ENCODE peak calls at places on chromosomes 11 and 22, in six cellular contexts. K is IMR-90, P is H1, C is mesenchymal stem cell, T is neuronal stem cell, G is mesendoderm. A is an unnamed sample.

GRCh38 chr22:43042101-43042780 is 27.3 kb upstream of the PACSIN2 start:
- DNase-seq in K (peak), P (no peak), C (no peak), T (no peak), G (no peak), A (no peak)

GRCh38 chr11:72975778-72976520 is 161.7 kb downstream of the ATG16L2 start:
- DNase-seq in K (peak), P (no peak), C (peak), T (no peak), G (no peak), A (no peak)

GRCh38 chr11:128157423-128158298 is 429.7 kb downstream of the ETS1 start:
- DNase-seq in K (peak), P (no peak), C (peak), T (peak), G (peak), A (peak)

GRCh38 chr11:110833033-110833484 is 120.8 kb upstream of the ARHGAP20 start:
- DNase-seq in K (peak), P (no peak), C (peak), T (no peak), G (no peak), A (no peak)

GRCh38 chr11:133318221-133318620 is 214.1 kb downstream of the OPCML start:
- DNase-seq in K (no peak), P (no peak), C (no peak), T (no peak), G (peak), A (peak)

GRCh38 chr11:68757711-68758110 is 6.4 kb upstream of the TESMIN start:
- DNase-seq in K (no peak), P (no peak), C (no peak), T (no peak), G (no peak), A (no peak)

GRCh38 chr11:119680899-119681370 is 48.1 kb downstream of the NECTIN1 start:
- DNase-seq in K (peak), P (no peak), C (no peak), T (no peak), G (no peak), A (no peak)

GRCh38 chr11:14764899-14765527 is 121.4 kb downstream of the PDE3B start:
- DNase-seq in K (peak), P (no peak), C (peak), T (no peak), G (no peak), A (no peak)

GRCh38 chr22:39289445-39290247 is 29.8 kb downstream of the RPL3 start:
- DNase-seq in K (no peak), P (no peak), C (no peak), T (no peak), G (no peak), A (peak)

GRCh38 chr11:110026823-110027626 is 66.2 kb upstream of the ZC3H12C start:
- DNase-seq in K (peak), P (no peak), C (no peak), T (no peak), G (no peak), A (no peak)

GRCh38 chr22:29313126-29314071 is 2.1 kb downstream of the RASL10A start:
- DNase-seq in K (no peak), P (peak), C (peak), T (no peak), G (peak), A (peak)

GRCh38 chr22:49026476-49027121 is 801.1 kb downstream of the BRD1 start:
- DNase-seq in K (no peak), P (no peak), C (no peak), T (no peak), G (peak), A (peak)

GRCh38 chr22:48926663-48927062 is 901.0 kb downstream of the BRD1 start:
- DNase-seq in K (no peak), P (no peak), C (no peak), T (no peak), G (no peak), A (no peak)

GRCh38 chr11:118274184-118274583 is 10.1 kb upstream of the MPZL2 start:
- DNase-seq in K (no peak), P (no peak), C (no peak), T (no peak), G (no peak), A (no peak)

GRCh38 chr11:43649501-43649900 is 31.0 kb upstream of the HSD17B12 start:
- DNase-seq in K (no peak), P (no peak), C (no peak), T (no peak), G (peak), A (no peak)

GRCh38 chr11:112175596-112175947 is 260 bp downstream of the BCO2 start:
- DNase-seq in K (no peak), P (no peak), C (no peak), T (no peak), G (no peak), A (no peak)

GRCh38 chr11:133386262-133386661 is 146.0 kb downstream of the OPCML start:
- DNase-seq in K (no peak), P (no peak), C (no peak), T (no peak), G (no peak), A (no peak)

GRCh38 chr11:27912916-27913315 is 195.0 kb downstream of the KIF18A start:
- DNase-seq in K (peak), P (no peak), C (peak), T (no peak), G (no peak), A (no peak)

GRCh38 chr22:41217553-41218157 is 12.5 kb downstream of the L3MBTL2 start:
- DNase-seq in K (peak), P (no peak), C (peak), T (no peak), G (peak), A (peak)

GRCh38 chr11:44684886-44685285 is 41.9 kb upstream of the TSPAN18 start:
- DNase-seq in K (no peak), P (no peak), C (no peak), T (no peak), G (no peak), A (no peak)

GRCh38 chr11:101835465-101836063 is 79.2 kb upstream of the CEP126 start:
- DNase-seq in K (peak), P (no peak), C (no peak), T (no peak), G (no peak), A (no peak)

GRCh38 chr22:42964994-42965699 is 49.8 kb downstream of the PACSIN2 start:
- DNase-seq in K (peak), P (no peak), C (peak), T (no peak), G (peak), A (peak)

DNA sequence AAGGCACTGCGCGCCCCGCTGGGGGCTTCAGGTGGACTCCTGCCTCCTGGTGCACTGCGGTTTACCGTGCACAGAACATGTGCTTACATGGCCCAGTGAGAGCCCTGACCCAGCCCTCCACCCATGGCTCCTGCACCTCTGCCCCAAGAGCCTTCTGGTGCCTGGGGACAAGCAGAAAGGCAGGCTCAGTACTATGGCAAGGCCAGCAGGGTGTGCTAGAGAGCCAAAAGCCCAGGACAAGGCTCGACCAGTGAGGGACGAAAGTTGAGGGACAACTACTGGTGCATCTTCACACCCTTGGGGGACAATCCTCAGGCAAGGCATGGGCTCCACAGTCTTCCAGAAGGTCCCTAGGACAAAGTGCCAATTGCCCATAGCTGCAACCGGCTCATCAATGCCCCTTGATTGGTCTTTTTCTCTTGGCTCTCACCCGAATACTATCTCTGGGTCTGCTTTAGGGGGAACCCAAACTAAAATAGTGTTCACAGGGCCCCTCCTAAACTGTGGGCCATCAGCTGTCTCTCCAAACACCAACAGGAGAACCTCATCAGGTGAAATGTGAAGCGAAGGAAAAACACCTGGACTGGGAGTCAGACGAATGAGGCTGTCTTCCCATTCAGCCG is 13.5 kb downstream of the PGA5 start:
- DNase-seq in K (peak), P (peak), C (peak), T (peak), G (peak), A (peak)
- H2BK15ac ChIP-seq in K (no peak), P (no peak), C (no peak), T (no peak), G (no peak), A (no peak)

GRCh38 chr22:19740586-19740985 is 17.2 kb downstream of the GP1BB start:
- DNase-seq in K (no peak), P (no peak), C (no peak), T (no peak), G (no peak), A (no peak)

GRCh38 chr22:19742160-19743066 is 18.2 kb upstream of the TBX1 start:
- DNase-seq in K (no peak), P (no peak), C (no peak), T (no peak), G (no peak), A (no peak)

GRCh38 chr22:19739911-19740449 is 16.6 kb downstream of the GP1BB start:
- DNase-seq in K (no peak), P (no peak), C (no peak), T (no peak), G (no peak), A (no peak)

GRCh38 chr22:19739448-19739895 is 16.1 kb downstream of the GP1BB start:
- DNase-seq in K (no peak), P (no peak), C (no peak), T (no peak), G (no peak), A (no peak)

DNA sequence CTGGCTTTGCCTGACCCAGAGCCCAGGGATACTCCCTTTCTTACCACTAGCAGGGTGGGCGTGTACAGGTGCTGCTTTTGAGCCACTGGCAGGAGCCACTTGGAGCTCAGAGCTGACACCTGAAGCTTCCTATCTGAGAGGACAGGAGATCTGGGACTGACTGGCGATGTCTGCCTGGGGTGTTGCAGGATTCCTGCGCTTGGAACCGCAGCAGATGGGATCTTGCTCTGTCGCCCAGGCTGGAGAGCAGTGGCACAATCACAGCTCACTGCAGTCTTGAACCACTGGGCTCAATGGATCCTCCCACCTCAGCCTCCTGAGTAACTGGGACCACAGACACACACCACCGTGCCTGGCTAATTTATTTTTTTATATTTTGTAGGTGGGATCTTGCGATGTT is 17.7 kb downstream of the GP1BB start:
- DNase-seq in K (no peak), P (no peak), C (no peak), T (no peak), G (no peak), A (no peak)
- H2BK15ac ChIP-seq in K (no peak), P (no peak), C (no peak), T (peak), G (no peak), A (no peak)

GRCh38 chr11:78210000-78210608 is 21.4 kb downstream of the USP35 start:
- DNase-seq in K (no peak), P (no peak), C (no peak), T (no peak), G (no peak), A (no peak)
- H2BK15ac ChIP-seq in K (no peak), P (no peak), C (no peak), T (no peak), G (no peak), A (no peak)

GRCh38 chr11:45993438-45994064 is 71.1 kb downstream of the LARGE2 start:
- DNase-seq in K (no peak), P (no peak), C (no peak), T (no peak), G (no peak), A (no peak)
- H2BK15ac ChIP-seq in K (no peak), P (no peak), C (peak), T (no peak), G (no peak), A (no peak)

DNA sequence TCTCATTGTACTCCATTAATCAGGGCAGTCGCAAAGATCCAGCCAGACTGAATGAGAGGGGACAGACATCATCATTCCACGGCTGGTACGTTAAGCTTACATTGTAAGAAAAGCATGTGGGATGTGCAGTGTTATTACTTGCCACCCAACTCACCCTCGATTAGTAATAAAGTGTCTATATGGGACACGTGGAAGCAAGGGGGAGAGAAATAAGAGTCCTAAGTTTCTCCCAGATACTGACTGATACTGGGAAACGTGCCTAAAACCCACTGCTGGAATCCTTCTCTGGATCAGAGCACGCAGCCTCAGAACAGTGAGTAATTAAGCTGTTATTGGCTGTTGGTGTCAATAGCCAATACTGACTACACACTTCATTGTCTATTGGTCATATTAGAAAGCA is 537.7 kb upstream of the B3GAT1 start:
- DNase-seq in K (peak), P (no peak), C (no peak), T (no peak), G (no peak), A (no peak)
- H2BK15ac ChIP-seq in K (peak), P (no peak), C (no peak), T (no peak), G (no peak), A (no peak)

GRCh38 chr11:59053387-59053786 is 32.7 kb upstream of the GLYATL1B start:
- DNase-seq in K (peak), P (peak), C (peak), T (peak), G (peak), A (peak)
- H2BK15ac ChIP-seq in K (no peak), P (no peak), C (no peak), T (no peak), G (no peak), A (no peak)

DNA sequence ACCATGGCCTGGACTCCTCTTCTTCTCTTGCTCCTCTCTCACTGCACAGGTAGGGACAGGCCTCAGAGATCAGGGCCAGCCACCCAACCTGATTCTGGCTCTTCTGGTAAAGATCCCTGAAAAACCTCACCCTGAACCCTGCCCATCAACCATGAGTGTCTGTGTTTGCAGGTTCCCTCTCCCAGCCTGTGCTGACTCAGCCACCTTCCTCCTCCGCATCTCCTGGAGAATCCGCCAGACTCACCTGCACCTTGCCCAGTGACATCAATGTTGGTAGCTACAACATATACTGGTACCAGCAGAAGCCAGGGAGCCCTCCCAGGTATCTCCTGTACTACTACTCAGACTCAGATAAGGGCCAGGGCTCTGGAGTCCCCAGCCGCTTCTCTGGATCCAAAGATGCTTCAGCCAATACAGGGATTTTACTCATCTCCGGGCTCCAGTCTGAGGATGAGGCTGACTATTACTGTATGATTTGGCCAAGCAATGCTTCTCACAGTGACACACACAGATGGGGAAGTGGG is 80.9 kb downstream of the ZNF280B start:
- DNase-seq in K (no peak), P (no peak), C (no peak), T (no peak), G (no peak), A (no peak)
- H2BK15ac ChIP-seq in K (no peak), P (no peak), C (peak), T (no peak), G (no peak), A (no peak)

GRCh38 chr11:114984611-114985163 is 306.4 kb downstream of the NXPE2 start:
- DNase-seq in K (no peak), P (no peak), C (no peak), T (no peak), G (no peak), A (no peak)
- H2BK15ac ChIP-seq in K (no peak), P (no peak), C (no peak), T (no peak), G (no peak), A (no peak)